ENCODE peak calls at places on chromosomes 11 and 22, in seven cellular contexts. One of them, this sample, is unnamed.

GRCh38 chr22:49481651-49482399 is 345.8 kb downstream of the BRD1 start:
- DNase-seq in chondrocyte: no peak
- DNase-seq in GM18507: no peak
- DNase-seq in heart right ventricle: no peak
- DNase-seq in brain microvascular endothelial cell: no peak
- DNase-seq in hypothalamus: no peak
- DNase-seq in HCT116: no peak
- DNase-seq in this sample: no peak

GRCh38 chr22:26942301-26942927 is 285.0 kb downstream of the MIAT start:
- DNase-seq in GM18507: no peak
- DNase-seq in brain microvascular endothelial cell: no peak
- DNase-seq in heart right ventricle: no peak
- DNase-seq in HCT116: no peak
- DNase-seq in hypothalamus: no peak
- DNase-seq in chondrocyte: no peak
- DNase-seq in this sample: no peak

GRCh38 chr22:19886605-19887250 is 32.1 kb upstream of the GNB1L start:
- DNase-seq in GM18507: no peak
- DNase-seq in HCT116: no peak
- DNase-seq in hypothalamus: no peak
- DNase-seq in brain microvascular endothelial cell: no peak
- DNase-seq in heart right ventricle: no peak
- DNase-seq in chondrocyte: peak
- DNase-seq in this sample: peak

GRCh38 chr11:120031612-120032600 is 106.0 kb downstream of the TRIM29 start:
- DNase-seq in brain microvascular endothelial cell: no peak
- DNase-seq in GM18507: no peak
- DNase-seq in heart right ventricle: no peak
- DNase-seq in hypothalamus: no peak
- DNase-seq in chondrocyte: no peak
- DNase-seq in HCT116: no peak
- DNase-seq in this sample: no peak

GRCh38 chr11:118046051-118046963 is 30.6 kb upstream of the TMPRSS4 start:
- DNase-seq in chondrocyte: no peak
- DNase-seq in GM18507: no peak
- DNase-seq in brain microvascular endothelial cell: no peak
- DNase-seq in hypothalamus: no peak
- DNase-seq in heart right ventricle: no peak
- DNase-seq in HCT116: no peak
- DNase-seq in this sample: no peak

GRCh38 chr11:96960926-96961325 is 571.1 kb downstream of the JRKL start:
- DNase-seq in brain microvascular endothelial cell: no peak
- DNase-seq in chondrocyte: no peak
- DNase-seq in hypothalamus: no peak
- DNase-seq in heart right ventricle: no peak
- DNase-seq in HCT116: no peak
- DNase-seq in GM18507: no peak
- DNase-seq in this sample: no peak

GRCh38 chr11:69696749-69697488 is 6.9 kb downstream of the FGF19 start:
- DNase-seq in heart right ventricle: no peak
- DNase-seq in brain microvascular endothelial cell: no peak
- DNase-seq in GM18507: no peak
- DNase-seq in HCT116: no peak
- DNase-seq in hypothalamus: no peak
- DNase-seq in chondrocyte: no peak
- DNase-seq in this sample: peak

GRCh38 chr22:32475428-32476010 is 908 bp downstream of the FBXO7 start:
- DNase-seq in GM18507: no peak
- DNase-seq in HCT116: peak
- DNase-seq in brain microvascular endothelial cell: no peak
- DNase-seq in heart right ventricle: peak
- DNase-seq in hypothalamus: no peak
- DNase-seq in chondrocyte: no peak
- DNase-seq in this sample: peak

This sample was measured in spleen.